ENCODE peak calls at places on chromosomes 5 and 9, in five cellular contexts. One of them, this sample, is unnamed.
A peak's percentile ranks its signal among the peaks of the same experiment; 100 is the strongest.

GRCh38 chr9:96193356-96193755 is 108.6 kb downstream of the HSD17B3 start:
- DNase-seq in PC-9: no peak
- DNase-seq in psoas muscle: no peak
- DNase-seq in COR-L47: no peak
- DNase-seq in dorsolateral prefrontal cortex: no peak
- DNase-seq in this sample: no peak

GRCh38 chr9:108953983-108954574 is 19.9 kb downstream of the ABITRAM start:
- DNase-seq in psoas muscle: no peak
- DNase-seq in COR-L47: peak; percentile 4
- DNase-seq in PC-9: no peak
- DNase-seq in dorsolateral prefrontal cortex: no peak
- DNase-seq in this sample: no peak

GRCh38 chr5:152864447-152864846 is 459.4 kb upstream of the NMUR2 start:
- DNase-seq in dorsolateral prefrontal cortex: no peak
- DNase-seq in COR-L47: no peak
- DNase-seq in psoas muscle: no peak
- DNase-seq in PC-9: no peak
- DNase-seq in this sample: no peak

GRCh38 chr5:27472875-27473274 is 434.5 kb upstream of the CDH9 start:
- DNase-seq in dorsolateral prefrontal cortex: no peak
- DNase-seq in COR-L47: no peak
- DNase-seq in PC-9: no peak
- DNase-seq in psoas muscle: no peak
- DNase-seq in this sample: no peak

GRCh38 chr5:174675916-174676315 is 48.5 kb upstream of the MSX2 start:
- DNase-seq in COR-L47: no peak
- DNase-seq in psoas muscle: no peak
- DNase-seq in dorsolateral prefrontal cortex: no peak
- DNase-seq in PC-9: no peak
- DNase-seq in this sample: no peak

GRCh38 chr9:134662143-134662876 is 20.7 kb downstream of the COL5A1 start:
- DNase-seq in psoas muscle: peak; percentile 66
- DNase-seq in dorsolateral prefrontal cortex: peak; percentile 35
- DNase-seq in COR-L47: no peak
- DNase-seq in PC-9: peak; percentile 52
- DNase-seq in this sample: no peak

GRCh38 chr9:112248722-112249121 is 73.6 kb upstream of the SUSD1 start:
- DNase-seq in dorsolateral prefrontal cortex: no peak
- DNase-seq in COR-L47: no peak
- DNase-seq in PC-9: no peak
- DNase-seq in psoas muscle: no peak
- DNase-seq in this sample: no peak

GRCh38 chr5:37787742-37788141 is 52.1 kb downstream of the GDNF start:
- DNase-seq in dorsolateral prefrontal cortex: no peak
- DNase-seq in PC-9: no peak
- DNase-seq in COR-L47: no peak
- DNase-seq in psoas muscle: no peak
- DNase-seq in this sample: no peak

GRCh38 chr9:79611091-79611614 is 39.4 kb downstream of the TLE4 start:
- DNase-seq in PC-9: no peak
- DNase-seq in COR-L47: no peak
- DNase-seq in psoas muscle: no peak
- DNase-seq in dorsolateral prefrontal cortex: no peak
- DNase-seq in this sample: no peak

GRCh38 chr5:143879646-143880045 is 67.7 kb downstream of the HMHB1 start:
- DNase-seq in dorsolateral prefrontal cortex: no peak
- DNase-seq in psoas muscle: no peak
- DNase-seq in PC-9: no peak
- DNase-seq in COR-L47: no peak
- DNase-seq in this sample: no peak

GRCh38 chr9:26748449-26749058 is 144.0 kb downstream of the CAAP1 start:
- DNase-seq in COR-L47: no peak
- DNase-seq in dorsolateral prefrontal cortex: no peak
- DNase-seq in PC-9: no peak
- DNase-seq in psoas muscle: no peak
- DNase-seq in this sample: no peak

GRCh38 chr5:76152161-76152560 is 69.0 kb downstream of the SV2C start:
- DNase-seq in COR-L47: no peak
- DNase-seq in PC-9: no peak
- DNase-seq in dorsolateral prefrontal cortex: no peak
- DNase-seq in psoas muscle: no peak
- DNase-seq in this sample: no peak

GRCh38 chr9:91580136-91580535 is 156.5 kb upstream of the NFIL3 start:
- DNase-seq in PC-9: no peak
- DNase-seq in psoas muscle: no peak
- DNase-seq in dorsolateral prefrontal cortex: no peak
- DNase-seq in COR-L47: no peak
- DNase-seq in this sample: no peak

GRCh38 chr5:5126444-5126843 is 13.7 kb upstream of the ADAMTS16 start:
- DNase-seq in COR-L47: no peak
- DNase-seq in PC-9: peak; percentile 83
- DNase-seq in psoas muscle: peak; percentile 57
- DNase-seq in dorsolateral prefrontal cortex: no peak
- DNase-seq in this sample: no peak

This sample was measured in hypothalamus.